ENCODE peak calls at places on chromosomes 13 and 19, in five cellular contexts. N is psoas muscle, K is cardiac muscle cell, Q is GM23338, O is adrenal gland. B is an unnamed sample.

GRCh38 chr19:8194528-8195275 is 14.5 kb upstream of the CERS4 start:
- DNase-seq in N (no peak), K (no peak), Q (no peak), O (no peak), B (peak; percentile 23)

GRCh38 chr13:84137292-84137691 is 255.0 kb upstream of the SLITRK1 start:
- DNase-seq in N (no peak), K (no peak), Q (no peak), O (no peak), B (peak; percentile 22)

GRCh38 chr13:71751074-71751473 is 115.9 kb downstream of the DACH1 start:
- DNase-seq in N (no peak), K (no peak), Q (no peak), O (no peak), B (no peak)

GRCh38 chr19:45275370-45275971 is 24.4 kb downstream of the MARK4 start:
- DNase-seq in N (no peak), K (no peak), Q (no peak), O (no peak), B (no peak)

GRCh38 chr13:110034031-110034430 is 247.6 kb upstream of the IRS2 start:
- DNase-seq in N (no peak), K (no peak), Q (no peak), O (no peak), B (no peak)

GRCh38 chr19:11013771-11014170 is 52.9 kb downstream of the SMARCA4 start:
- DNase-seq in N (no peak), K (no peak), Q (no peak), O (no peak), B (no peak)

GRCh38 chr13:102651892-102652291 is 43.0 kb downstream of the METTL21C start:
- DNase-seq in N (no peak), K (no peak), Q (no peak), O (no peak), B (no peak)

GRCh38 chr13:48939728-48940127 is 36.0 kb upstream of the FNDC3A start:
- DNase-seq in N (no peak), K (no peak), Q (no peak), O (no peak), B (no peak)

GRCh38 chr19:10450853-10451609 is 30.7 kb downstream of the PDE4A start:
- DNase-seq in N (no peak), K (no peak), Q (peak; percentile 95), O (no peak), B (no peak)

GRCh38 chr13:45063261-45063870 is 56.9 kb upstream of the GTF2F2 start:
- DNase-seq in N (no peak), K (no peak), Q (no peak), O (no peak), B (no peak)

GRCh38 chr19:29841559-29842367 is 30.0 kb downstream of the CCNE1 start:
- DNase-seq in N (no peak), K (peak; percentile 38), Q (peak; percentile 64), O (peak; percentile 85), B (no peak)

GRCh38 chr13:35157143-35157755 is 215.2 kb downstream of the NBEA start:
- DNase-seq in N (no peak), K (peak; percentile 49), Q (peak; percentile 71), O (peak; percentile 57), B (no peak)

GRCh38 chr19:17420267-17420924 is 549 bp downstream of the MVB12A start:
- DNase-seq in N (peak; percentile 42), K (peak; percentile 51), Q (peak; percentile 68), O (peak; percentile 67), B (no peak)

GRCh38 chr19:39557791-39558622 is 18.0 kb upstream of the EID2 start:
- DNase-seq in N (no peak), K (peak; percentile 3), Q (no peak), O (no peak), B (no peak)

DNA sequence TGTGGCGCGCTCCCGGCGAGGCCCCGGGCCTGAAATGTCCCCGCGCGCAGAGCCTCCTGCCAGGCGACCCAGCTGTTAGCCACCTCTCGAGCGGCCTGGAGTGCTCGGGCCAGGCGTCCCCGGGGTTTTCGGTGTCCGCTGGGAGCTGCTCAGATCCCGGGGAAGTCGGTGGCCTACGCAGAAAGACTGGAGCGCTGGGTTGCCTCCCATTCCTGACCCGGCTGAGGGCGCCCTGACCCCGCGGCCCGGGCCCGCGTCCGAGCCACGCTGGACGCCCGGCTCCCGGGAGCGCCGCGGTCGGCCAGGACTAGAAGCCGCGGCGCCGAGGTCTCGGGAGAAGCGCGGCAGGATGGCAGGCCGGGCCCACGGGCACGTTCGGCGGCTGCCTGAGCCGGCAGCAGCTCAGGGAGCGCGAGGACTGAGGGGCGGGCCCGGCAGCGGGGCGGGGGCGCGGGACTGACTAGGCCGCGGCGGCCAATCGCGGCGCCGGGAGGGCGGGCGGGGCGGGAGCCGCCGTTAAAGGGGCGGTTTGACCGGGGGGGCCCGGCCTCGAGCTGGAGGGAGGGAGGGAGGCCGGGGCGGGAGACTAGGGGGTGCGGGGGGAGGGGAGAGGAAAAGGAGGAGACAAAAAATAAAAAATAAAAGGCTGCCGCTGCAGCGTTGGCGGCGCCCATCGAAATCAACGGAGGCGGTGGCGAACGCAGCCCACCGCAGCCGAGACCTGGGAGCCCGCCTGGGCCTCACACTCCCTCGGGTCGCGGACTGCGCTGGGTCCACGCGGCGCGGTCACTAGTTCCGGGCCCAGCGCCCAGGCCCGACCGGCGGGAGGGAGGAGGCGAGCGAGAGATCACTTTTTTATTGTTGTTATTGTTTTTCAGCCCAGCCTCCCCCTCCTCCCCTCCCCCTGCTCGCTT is 1.1 kb upstream of the ZIC2 start:
- DNase-seq in N (peak; percentile 69), K (peak; percentile 85), Q (peak; percentile 85), O (peak; percentile 62), B (peak; percentile 71)
- TF ChIP-seq CTCF in N (no peak), K (no peak), Q (no peak), O (no peak), B (no peak)

GRCh38 chr13:112999414-113000177 is 30.6 kb downstream of the MCF2L start:
- DNase-seq in N (no peak), K (no peak), Q (no peak), O (no peak), B (no peak)

GRCh38 chr13:113000575-113000974 is 31.6 kb downstream of the MCF2L start:
- DNase-seq in N (no peak), K (no peak), Q (no peak), O (no peak), B (no peak)

GRCh38 chr13:112996671-112997091 is 27.7 kb downstream of the MCF2L start:
- DNase-seq in N (no peak), K (no peak), Q (no peak), O (no peak), B (no peak)

GRCh38 chr13:112997188-112998135 is 28.4 kb downstream of the MCF2L start:
- DNase-seq in N (no peak), K (no peak), Q (no peak), O (no peak), B (no peak)

GRCh38 chr13:112998506-112999280 is 29.7 kb downstream of the MCF2L start:
- DNase-seq in N (no peak), K (no peak), Q (no peak), O (no peak), B (no peak)
- H3K27me3 ChIP-seq in N (peaks cover 18% of the 10 kb centered on the region), K (no peaks in the 10 kb centered on the region), Q (no peaks in the 10 kb centered on the region), O (no peaks in the 10 kb centered on the region), B (no peaks in the 10 kb centered on the region)

GRCh38 chr13:51223284-51224270 is 1.4 kb downstream of the FAM124A start:
- DNase-seq in N (no peak), K (no peak), Q (peak; percentile 43), O (no peak), B (no peak)
- H3K4me1 ChIP-seq in N (no peaks in the 10 kb centered on the region), K (no peaks in the 10 kb centered on the region), Q (peaks cover 74% of the 10 kb centered on the region), O (peaks cover 5% of the 10 kb centered on the region), B (peaks cover 5% of the 10 kb centered on the region)

DNA sequence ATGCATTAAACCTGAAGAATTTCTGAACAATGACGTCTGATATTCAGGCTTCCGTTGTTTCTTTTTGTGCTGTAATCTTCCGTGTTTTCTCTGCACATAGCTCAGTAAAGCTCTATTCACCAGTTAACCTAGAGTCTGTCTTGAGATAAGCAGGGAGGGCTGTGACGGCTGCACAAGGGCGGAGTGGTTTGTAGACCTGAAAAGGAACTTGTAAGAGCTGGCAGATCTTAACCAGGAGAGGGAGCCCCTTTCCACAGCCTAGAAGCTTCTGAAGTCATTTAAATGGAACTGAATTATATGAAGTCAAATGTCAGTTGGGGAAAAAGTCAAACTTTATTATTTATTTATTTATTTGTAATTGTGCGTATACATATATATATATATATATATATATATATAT is 27.5 kb downstream of the DPRX start:
- DNase-seq in N (no peak), K (peak; percentile 85), Q (peak; percentile 94), O (no peak), B (no peak)
- TF ChIP-seq CTCF in N (peak; percentile 23), K (no peak), Q (peak; percentile 77), O (no peak), B (no peak)

DNA sequence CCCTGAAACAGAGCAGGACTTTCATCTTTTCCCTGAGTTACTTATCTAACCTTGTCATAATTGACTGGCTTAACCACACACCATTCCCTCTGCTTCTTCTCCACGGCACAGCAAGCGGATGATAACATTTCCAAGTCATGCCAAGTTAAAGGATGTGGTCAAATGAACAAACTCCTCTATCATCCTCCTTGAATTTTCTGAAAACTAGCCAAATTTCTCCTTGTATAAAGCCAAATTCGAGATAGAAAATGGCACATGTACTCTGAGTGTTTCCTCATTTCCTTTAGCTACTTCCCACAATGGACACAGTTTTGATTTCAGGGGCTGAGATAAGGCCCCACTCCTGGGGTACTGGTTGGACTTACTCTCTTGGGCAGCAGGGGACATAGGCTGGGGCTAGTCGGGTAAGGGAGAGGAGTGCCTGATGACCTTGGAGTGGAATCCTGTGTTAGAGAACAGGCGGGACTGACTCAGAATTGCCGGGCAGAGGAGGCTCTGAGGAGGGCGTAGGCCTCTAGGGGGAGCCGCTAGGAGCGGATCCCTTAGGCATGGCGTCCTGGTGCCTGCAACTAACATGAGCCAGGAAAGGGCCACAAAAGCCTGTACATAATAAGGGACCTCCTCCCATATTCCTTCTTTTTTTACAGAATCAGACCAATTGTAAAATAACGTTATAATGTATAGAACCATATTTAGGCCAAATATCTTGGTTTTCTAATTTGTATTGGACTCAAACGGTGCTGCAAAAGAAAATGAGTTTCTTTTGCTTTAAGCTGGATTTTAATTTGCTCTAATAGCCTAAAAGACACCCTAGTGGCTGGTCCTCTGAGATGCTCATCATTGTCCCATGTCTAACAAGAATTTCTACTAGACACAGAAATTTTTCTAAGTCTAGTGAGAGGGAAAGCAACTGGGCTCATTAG is 20.4 kb upstream of the TMTC4 start:
- DNase-seq in N (no peak), K (peak; percentile 71), Q (peak; percentile 87), O (peak; percentile 82), B (no peak)
- H3K27me3 ChIP-seq in N (no peaks in the 10 kb centered on the region), K (no peaks in the 10 kb centered on the region), Q (no peaks in the 10 kb centered on the region), O (no peaks in the 10 kb centered on the region), B (peaks cover 4% of the 10 kb centered on the region)

GRCh38 chr13:30696278-30697176 is 38.8 kb upstream of the ALOX5AP start:
- DNase-seq in N (peak; percentile 47), K (peak; percentile 16), Q (peak; percentile 25), O (peak; percentile 52), B (no peak)

GRCh38 chr13:30689752-30690151 is 45.6 kb upstream of the ALOX5AP start:
- DNase-seq in N (no peak), K (no peak), Q (no peak), O (no peak), B (no peak)

GRCh38 chr13:30690282-30691188 is 44.8 kb upstream of the ALOX5AP start:
- DNase-seq in N (peak; percentile 72), K (no peak), Q (no peak), O (peak; percentile 57), B (no peak)

GRCh38 chr13:30697177-30697953 is 38.0 kb upstream of the ALOX5AP start:
- DNase-seq in N (no peak), K (no peak), Q (no peak), O (no peak), B (no peak)

GRCh38 chr13:30692108-30692507 is 43.2 kb upstream of the ALOX5AP start:
- DNase-seq in N (no peak), K (no peak), Q (no peak), O (no peak), B (no peak)
- H3K4me1 ChIP-seq in N (peaks cover 5% of the 10 kb centered on the region), K (peaks cover 10% of the 10 kb centered on the region), Q (peaks cover 17% of the 10 kb centered on the region), O (no peaks in the 10 kb centered on the region), B (peaks cover 15% of the 10 kb centered on the region)

GRCh38 chr13:50438351-50438750 is 405.1 kb downstream of the DLEU7 start:
- DNase-seq in N (no peak), K (no peak), Q (no peak), O (no peak), B (no peak)
- TF ChIP-seq CTCF in N (no peak), K (no peak), Q (no peak), O (no peak), B (no peak)